ENCODE peak calls at places on chromosomes 13 and 19, in eight cellular contexts. I is K562; J is epithelial cell of esophagus; W is nucleus accumbens; Y is heart left ventricle; Q is cardiac fibroblast; M is IMR-90; R is activated CD4-positive, alpha-beta T cell treated with anti-CD3 and anti-CD28 coated beads, Interleukin-2, amount 50 U/mL, for 24 hours. S is an unnamed sample.

GRCh38 chr19:28428644-28429348 is 784.2 kb downstream of the UQCRFS1 start:
- DNase-seq in I (no peak), J (no peak), W (no peak), Y (no peak), Q (no peak), M (no peak), R (no peak), S (no peak)

GRCh38 chr19:18503337-18503970 is 18.4 kb downstream of the ELL start:
- DNase-seq in I (no peak), J (no peak), W (no peak), Y (no peak), Q (no peak), M (no peak), R (no peak), S (no peak)

GRCh38 chr13:114101831-114102520 is 30.4 kb downstream of the RASA3 start:
- DNase-seq in I (no peak), J (no peak), W (no peak), Y (peak), Q (no peak), M (no peak), R (no peak), S (no peak)

GRCh38 chr19:2186071-2186846 is 22.5 kb downstream of the DOT1L start:
- DNase-seq in I (no peak), J (no peak), W (no peak), Y (peak), Q (peak), M (peak), R (no peak), S (peak)

GRCh38 chr13:105196052-105196451 is 1339.4 kb downstream of the EFNB2 start:
- DNase-seq in I (no peak), J (peak), W (no peak), Y (no peak), Q (peak), M (peak), R (no peak), S (peak)

GRCh38 chr13:45166858-45167257 is 34.0 kb downstream of the KCTD4 start:
- DNase-seq in I (no peak), J (no peak), W (no peak), Y (no peak), Q (no peak), M (no peak), R (no peak), S (no peak)

GRCh38 chr19:44592451-44592890 is 20.9 kb upstream of the IGSF23 start:
- DNase-seq in I (no peak), J (peak), W (no peak), Y (peak), Q (peak), M (no peak), R (no peak), S (peak)

GRCh38 chr19:55678121-55678671 is 3.2 kb downstream of the EPN1 start:
- DNase-seq in I (no peak), J (no peak), W (peak), Y (peak), Q (no peak), M (no peak), R (no peak), S (no peak)

GRCh38 chr19:18846862-18847515 is 15.2 kb downstream of the UPF1 start:
- DNase-seq in I (no peak), J (peak), W (peak), Y (peak), Q (peak), M (peak), R (peak), S (peak)